ENCODE peak calls at places on chromosomes 2 and 18, in four cellular contexts. A, U, V and I are unnamed samples.

GRCh38 chr2:112885503-112885897 is 25.5 kb upstream of the IL37 start:
- DNase-seq in U (no peak), A (no peak), V (no peak), I (no peak)

GRCh38 chr2:79887747-79888374 is 375.0 kb downstream of the CTNNA2 start:
- DNase-seq in U (no peak), V (peak; percentile 71), A (no peak), I (peak; percentile 20)

GRCh38 chr2:111030271-111030891 is 90.3 kb upstream of the BCL2L11 start:
- DNase-seq in A (peak; percentile 78), V (peak; percentile 5), U (no peak), I (peak; percentile 23)

GRCh38 chr2:189304360-189304759 is 124.8 kb upstream of the COL5A2 start:
- DNase-seq in U (no peak), V (no peak), A (no peak), I (no peak)

GRCh38 chr2:216932806-216933579 is 73.1 kb upstream of the TNP1 start:
- DNase-seq in A (no peak), U (no peak), V (no peak), I (no peak)

GRCh38 chr18:12408247-12408869 is 629 bp downstream of the PRELID3A start:
- DNase-seq in A (no peak), U (peak; percentile 28), V (peak; percentile 24), I (no peak)

GRCh38 chr18:45357681-45358470 is 257.4 kb upstream of the SLC14A2 start:
- DNase-seq in V (peak; percentile 9), A (no peak), U (no peak), I (no peak)

GRCh38 chr18:45068563-45069191 is 388.0 kb downstream of the SETBP1 start:
- DNase-seq in U (no peak), V (peak; percentile 38), A (no peak), I (no peak)

GRCh38 chr2:188495990-188496431 is 204.3 kb downstream of the GULP1 start:
- DNase-seq in U (peak; percentile 28), V (peak; percentile 13), A (peak; percentile 71), I (no peak)

GRCh38 chr2:110657721-110658305 is 20.1 kb downstream of the BUB1 start:
- DNase-seq in U (no peak), V (peak; percentile 7), A (no peak), I (no peak)

GRCh38 chr2:236607471-236608307 is 38.1 kb downstream of the ACKR3 start:
- DNase-seq in A (peak; percentile 84), V (peak; percentile 61), U (no peak), I (peak; percentile 82)

GRCh38 chr2:151851761-151852160 is 23.5 kb upstream of the ARL5A start:
- DNase-seq in A (peak; percentile 79), V (no peak), U (no peak), I (no peak)

GRCh38 chr2:23616630-23617029 is 231.7 kb downstream of the KLHL29 start:
- DNase-seq in V (no peak), A (no peak), U (no peak), I (no peak)

GRCh38 chr18:3653263-3653858 is 203.4 kb downstream of the TGIF1 start:
- DNase-seq in A (no peak), V (no peak), U (peak; percentile 59), I (no peak)